ENCODE peak calls at places on chromosome 17, in ten cellular contexts. Q is A549, T is transverse colon, N is sigmoid colon, J is endothelial cell of umbilical vein, P is heart left ventricle, S is right lobe of liver, X is Peyer's patch, V is body of pancreas, Z is upper lobe of left lung. R is an unnamed sample.

GRCh38 chr17:41736983-41737679 is 2.7 kb upstream of the HAP1 start:
- DNase-seq in Q (no peak), T (no peak), N (no peak), J (no peak), P (no peak), S (no peak), X (no peak), V (no peak), Z (no peak), R (no peak)

GRCh38 chr17:57890857-57891232 is 41.0 kb upstream of the MRPS23 start:
- DNase-seq in Q (no peak), T (no peak), N (no peak), J (no peak), P (no peak), S (no peak), X (no peak), V (peak), Z (no peak), R (no peak)

GRCh38 chr17:76566988-76567431 is 18.6 kb downstream of the ST6GALNAC2 start:
- DNase-seq in Q (no peak), T (no peak), N (no peak), J (no peak), P (no peak), S (no peak), X (no peak), V (no peak), Z (no peak), R (no peak)

GRCh38 chr17:17868637-17869522 is 32.1 kb upstream of the SREBF1 start:
- DNase-seq in Q (no peak), T (no peak), N (no peak), J (peak), P (peak), S (no peak), X (no peak), V (no peak), Z (no peak), R (no peak)

GRCh38 chr17:49344914-49345313 is 17.1 kb downstream of the ZNF652 start:
- DNase-seq in Q (no peak), T (no peak), N (no peak), J (no peak), P (no peak), S (no peak), X (no peak), V (no peak), Z (no peak), R (no peak)

GRCh38 chr17:40315678-40316570 is 6.9 kb downstream of the RARA start:
- DNase-seq in Q (no peak), T (no peak), N (peak), J (no peak), P (no peak), S (peak), X (peak), V (no peak), Z (no peak), R (no peak)

GRCh38 chr17:6800422-6801027 is 24.5 kb downstream of the FBXO39 start:
- DNase-seq in Q (no peak), T (no peak), N (no peak), J (peak), P (no peak), S (no peak), X (no peak), V (no peak), Z (no peak), R (no peak)

GRCh38 chr17:77824780-77825280 is 133.7 kb upstream of the TNRC6C start:
- DNase-seq in Q (no peak), T (no peak), N (peak), J (no peak), P (no peak), S (no peak), X (no peak), V (no peak), Z (no peak), R (no peak)

GRCh38 chr17:80655588-80655987 is 111.0 kb downstream of the RPTOR start:
- DNase-seq in Q (no peak), T (no peak), N (no peak), J (no peak), P (no peak), S (no peak), X (no peak), V (no peak), Z (no peak), R (no peak)

GRCh38 chr17:6471531-6472465 is 27.5 kb downstream of the PIMREG start:
- DNase-seq in Q (peak), T (no peak), N (no peak), J (peak), P (no peak), S (no peak), X (no peak), V (no peak), Z (no peak), R (no peak)

GRCh38 chr17:59779521-59779920 is 72.1 kb downstream of the VMP1 start:
- DNase-seq in Q (no peak), T (no peak), N (no peak), J (no peak), P (no peak), S (no peak), X (no peak), V (no peak), Z (no peak), R (no peak)

GRCh38 chr17:68197997-68198930 is 49.6 kb upstream of the AMZ2 start:
- DNase-seq in Q (no peak), T (no peak), N (no peak), J (no peak), P (no peak), S (no peak), X (peak), V (no peak), Z (no peak), R (no peak)

GRCh38 chr17:29346462-29346861 is 43.7 kb upstream of the TAOK1 start:
- DNase-seq in Q (no peak), T (no peak), N (no peak), J (no peak), P (no peak), S (no peak), X (no peak), V (no peak), Z (no peak), R (no peak)

GRCh38 chr17:80539022-80539421 is 5.6 kb upstream of the RPTOR start:
- DNase-seq in Q (peak), T (no peak), N (no peak), J (peak), P (no peak), S (no peak), X (no peak), V (no peak), Z (no peak), R (no peak)

GRCh38 chr17:67043283-67043682 is 1.1 kb upstream of the CACNG1 start:
- DNase-seq in Q (no peak), T (no peak), N (no peak), J (no peak), P (no peak), S (no peak), X (no peak), V (no peak), Z (no peak), R (no peak)

GRCh38 chr17:60586288-60586974 is 13.6 kb upstream of the PPM1D start:
- DNase-seq in Q (peak), T (no peak), N (no peak), J (no peak), P (no peak), S (no peak), X (no peak), V (peak), Z (no peak), R (no peak)

GRCh38 chr17:80137131-80137530 is 9.8 kb downstream of the EIF4A3 start:
- DNase-seq in Q (no peak), T (no peak), N (peak), J (no peak), P (no peak), S (no peak), X (no peak), V (no peak), Z (no peak), R (no peak)

DNA sequence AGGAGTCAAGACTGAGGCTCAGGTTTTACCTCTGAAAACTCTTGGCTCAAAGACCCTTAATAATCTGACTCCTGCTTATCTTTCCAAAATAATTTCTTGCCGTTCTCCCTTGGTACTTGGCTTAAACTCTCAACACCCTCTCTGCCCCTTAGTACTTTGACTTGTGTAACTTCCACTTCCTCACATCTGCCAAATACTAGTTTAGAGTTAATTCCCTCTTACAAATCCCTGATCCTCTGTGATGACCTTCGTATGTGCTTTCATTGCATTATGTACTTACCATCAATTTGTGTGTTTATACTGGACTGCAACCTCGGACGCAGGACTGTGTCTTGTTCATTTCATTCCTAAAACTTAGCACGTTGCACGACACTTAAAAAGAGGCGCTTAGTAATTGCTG is 35.2 kb downstream of the ZNF207 start:
- DNase-seq in Q (no peak), T (no peak), N (no peak), J (no peak), P (no peak), S (no peak), X (no peak), V (no peak), Z (no peak), R (no peak)
- TF ChIP-seq POLR2A in Q (no peak), T (no peak), N (no peak), J (no peak), P (no peak), S (no peak), X (no peak), V (no peak), Z (no peak), R (no peak)

GRCh38 chr17:75515229-75515522 is 161 bp downstream of the CASKIN2 start:
- DNase-seq in Q (no peak), T (no peak), N (no peak), J (no peak), P (no peak), S (no peak), X (no peak), V (no peak), Z (no peak), R (no peak)

GRCh38 chr17:75512946-75513666 is 2.2 kb downstream of the CASKIN2 start:
- DNase-seq in Q (no peak), T (no peak), N (no peak), J (no peak), P (no peak), S (no peak), X (no peak), V (no peak), Z (no peak), R (no peak)

GRCh38 chr17:75515523-75516254 is at the start of gene CASKIN2:
- DNase-seq in Q (peak), T (peak), N (peak), J (peak), P (peak), S (peak), X (peak), V (peak), Z (peak), R (peak)

GRCh38 chr17:75513667-75514052 is 1.7 kb downstream of the CASKIN2 start:
- DNase-seq in Q (no peak), T (no peak), N (no peak), J (no peak), P (no peak), S (peak), X (no peak), V (no peak), Z (no peak), R (no peak)

GRCh38 chr17:75514299-75515228 is 773 bp downstream of the CASKIN2 start:
- DNase-seq in Q (no peak), T (peak), N (no peak), J (no peak), P (no peak), S (peak), X (peak), V (peak), Z (peak), R (peak)
- H3K4me3 ChIP-seq in Q (peak), T (peak), N (peak), J (peak), P (peak), S (peak), X (peak), V (peak), Z (peak), R (peak)

GRCh38 chr17:859461-860195 is 77.5 kb downstream of the MRM3 start:
- DNase-seq in Q (no peak), T (no peak), N (peak), J (peak), P (peak), S (no peak), X (no peak), V (no peak), Z (no peak), R (no peak)

GRCh38 chr17:860805-861204 is 78.7 kb downstream of the MRM3 start:
- DNase-seq in Q (no peak), T (no peak), N (no peak), J (no peak), P (no peak), S (no peak), X (no peak), V (no peak), Z (no peak), R (no peak)

GRCh38 chr17:855594-855993 is 73.4 kb downstream of the MRM3 start:
- DNase-seq in Q (no peak), T (no peak), N (no peak), J (no peak), P (no peak), S (no peak), X (no peak), V (no peak), Z (no peak), R (no peak)

GRCh38 chr17:861364-861763 is 79.2 kb downstream of the MRM3 start:
- DNase-seq in Q (no peak), T (no peak), N (no peak), J (no peak), P (no peak), S (no peak), X (no peak), V (no peak), Z (no peak), R (no peak)

DNA sequence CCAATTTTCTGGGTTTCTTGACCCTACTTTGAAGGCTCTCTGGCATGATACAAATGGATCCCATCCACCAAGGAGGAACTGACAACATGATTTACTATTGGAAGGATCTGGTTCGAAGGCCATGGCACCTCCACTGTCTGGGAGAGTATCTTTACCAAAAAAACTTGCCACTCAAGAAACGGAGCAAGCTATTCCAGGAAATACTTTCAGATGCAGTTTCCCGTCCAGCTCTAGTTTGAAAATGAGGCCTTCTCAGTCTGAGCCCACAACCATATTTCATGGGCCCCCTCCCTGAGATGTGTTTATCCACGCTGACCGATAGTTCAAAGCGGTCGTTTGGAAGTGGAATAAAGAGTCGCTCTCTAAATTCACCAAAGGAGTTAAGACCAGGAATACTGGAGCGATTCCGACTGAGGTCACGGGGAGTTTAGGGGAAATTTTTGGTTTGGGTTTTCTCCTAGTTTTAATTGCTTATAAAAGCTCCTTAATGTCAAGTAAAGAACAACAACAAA is 76.8 kb downstream of the MRM3 start:
- DNase-seq in Q (no peak), T (no peak), N (no peak), J (peak), P (no peak), S (no peak), X (no peak), V (no peak), Z (no peak), R (no peak)
- H3K27ac ChIP-seq in Q (no peak), T (peak), N (peak), J (peak), P (peak), S (peak), X (peak), V (no peak), Z (peak), R (peak)

GRCh38 chr17:34980681-34981537 is 597 bp downstream of the LIG3 start:
- DNase-seq in Q (peak), T (peak), N (peak), J (peak), P (peak), S (peak), X (peak), V (peak), Z (peak), R (peak)
- TF ChIP-seq POLR2A in Q (peak), T (peak), N (no peak), J (peak), P (no peak), S (peak), X (peak), V (peak), Z (peak), R (no peak)